ENCODE peak calls at places on chromosome 19, in ten cellular contexts. M, L, Z, B, V, G, K, E, X and H are unnamed samples.

GRCh38 chr19:8499048-8499833 is 3.2 kb downstream of the PRAM1 start:
- DNase-seq in X (no peak), E (no peak), G (no peak), M (no peak), V (no peak), Z (no peak), K (no peak), L (no peak), B (no peak), H (no peak)

GRCh38 chr19:47228168-47228936 is 2.6 kb downstream of the BBC3 start:
- DNase-seq in B (peak), X (no peak), G (peak), Z (peak), V (no peak), M (no peak), E (peak), L (peak), K (no peak), H (peak)

GRCh38 chr19:39131255-39131755 is 5.7 kb downstream of the PAK4 start:
- DNase-seq in Z (no peak), M (no peak), G (no peak), E (peak), V (peak), X (no peak), B (no peak), L (no peak), K (no peak), H (no peak)

GRCh38 chr19:47363758-47364529 is 14.8 kb downstream of the DHX34 start:
- DNase-seq in X (no peak), G (peak), B (no peak), K (no peak), E (no peak), L (no peak), M (no peak), V (peak), Z (no peak), H (no peak)

GRCh38 chr19:7722231-7722651 is 9.7 kb downstream of the CLEC4G start:
- DNase-seq in E (no peak), V (no peak), L (no peak), X (no peak), M (no peak), G (no peak), B (no peak), Z (no peak), K (no peak), H (no peak)

GRCh38 chr19:43468354-43469159 is 3.1 kb upstream of the LYPD3 start:
- DNase-seq in B (no peak), X (no peak), K (no peak), L (no peak), M (no peak), Z (no peak), G (no peak), E (no peak), V (no peak), H (no peak)

GRCh38 chr19:11164879-11165406 is 9.4 kb upstream of the SPC24 start:
- DNase-seq in L (peak), B (no peak), G (no peak), V (peak), K (no peak), M (peak), Z (no peak), E (peak), X (no peak), H (no peak)

GRCh38 chr19:48321372-48321621 is 4.1 kb upstream of the EMP3 start:
- DNase-seq in X (peak), L (peak), B (peak), M (peak), G (peak), V (peak), K (no peak), Z (peak), E (peak), H (peak)

GRCh38 chr19:6087074-6087506 is 23.2 kb downstream of the RFX2 start:
- DNase-seq in Z (no peak), V (no peak), G (peak), B (peak), K (no peak), E (no peak), M (no peak), X (no peak), L (peak), H (peak)

GRCh38 chr19:21608571-21608970 is 103.2 kb downstream of the ZNF429 start:
- DNase-seq in V (no peak), X (no peak), M (no peak), B (no peak), L (no peak), E (no peak), K (no peak), G (no peak), Z (no peak), H (no peak)

GRCh38 chr19:5707576-5708575 is 12.1 kb downstream of the LONP1 start:
- DNase-seq in V (no peak), Z (no peak), L (no peak), G (no peak), B (no peak), E (no peak), X (no peak), M (no peak), K (no peak), H (no peak)

GRCh38 chr19:49338691-49339363 is 3.6 kb downstream of the CD37 start:
- DNase-seq in G (peak), M (no peak), B (no peak), X (no peak), K (no peak), Z (no peak), E (no peak), L (peak), V (peak), H (no peak)

GRCh38 chr19:53606031-53606430 is 25.8 kb upstream of the DPRX start:
- DNase-seq in Z (no peak), X (no peak), V (no peak), B (no peak), K (no peak), M (no peak), E (no peak), G (no peak), L (no peak), H (no peak)

GRCh38 chr19:1264801-1265610 is 4.1 kb upstream of the CIRBP start:
- DNase-seq in B (no peak), X (no peak), Z (no peak), K (no peak), G (peak), M (no peak), E (peak), L (peak), V (peak), H (no peak)

GRCh38 chr19:1102407-1103106 is 1.2 kb upstream of the GPX4 start:
- DNase-seq in Z (no peak), G (no peak), B (peak), V (peak), K (peak), X (no peak), E (no peak), L (no peak), M (peak), H (no peak)

GRCh38 chr19:9498183-9498902 is at the start of gene ZNF560:
- DNase-seq in K (peak), X (no peak), E (no peak), V (peak), B (peak), L (no peak), G (no peak), M (peak), Z (no peak), H (no peak)

GRCh38 chr19:6233827-6234511 is 45.8 kb downstream of the MLLT1 start:
- DNase-seq in B (no peak), L (no peak), G (no peak), K (no peak), E (no peak), Z (no peak), X (no peak), M (no peak), V (peak), H (peak)

GRCh38 chr19:39446365-39447084 is 1.1 kb downstream of the SUPT5H start:
- DNase-seq in V (no peak), B (no peak), E (no peak), K (no peak), M (no peak), L (no peak), X (no peak), G (no peak), Z (no peak), H (no peak)

GRCh38 chr19:10431943-10432735 is 11.8 kb downstream of the PDE4A start:
- DNase-seq in B (peak), E (peak), G (peak), K (no peak), X (no peak), M (no peak), V (peak), L (peak), Z (peak), H (no peak)

GRCh38 chr19:28242317-28242927 is 970.5 kb downstream of the UQCRFS1 start:
- DNase-seq in M (peak), V (peak), G (peak), Z (no peak), X (no peak), L (peak), E (no peak), B (peak), K (no peak), H (peak)

GRCh38 chr19:37511186-37511585 is 4.4 kb downstream of the ZNF793 start:
- DNase-seq in X (no peak), M (no peak), L (no peak), E (no peak), B (no peak), Z (no peak), V (no peak), K (no peak), G (no peak), H (no peak)

GRCh38 chr19:35818445-35818844 is 5.8 kb upstream of the PRODH2 start:
- DNase-seq in K (no peak), G (no peak), B (no peak), V (no peak), L (no peak), Z (no peak), M (no peak), E (no peak), X (no peak), H (no peak)

GRCh38 chr19:28334419-28334818 is 878.5 kb downstream of the UQCRFS1 start:
- DNase-seq in L (no peak), K (no peak), M (no peak), X (no peak), E (no peak), G (no peak), V (no peak), B (no peak), Z (no peak), H (no peak)

GRCh38 chr19:16328824-16329482 is 4.3 kb downstream of the KLF2 start:
- DNase-seq in E (no peak), G (peak), B (peak), Z (peak), V (peak), M (no peak), L (no peak), X (no peak), K (no peak), H (no peak)

GRCh38 chr19:13132471-13133166 is 14.6 kb downstream of the NACC1 start:
- DNase-seq in V (peak), E (no peak), G (no peak), B (peak), M (no peak), Z (no peak), L (no peak), K (no peak), X (no peak), H (peak)

GRCh38 chr19:2495130-2495641 is 19.3 kb downstream of the GADD45B start:
- DNase-seq in K (no peak), V (peak), E (peak), B (no peak), Z (no peak), G (no peak), L (peak), X (no peak), M (no peak), H (no peak)